ENCODE peak calls at places on chromosomes 4 and X, in six cellular contexts. Z is fibroblast of lung, X is left ventricle myocardium inferior, V is breast epithelium, T is ascending aorta, A is transverse colon. C is an unnamed sample.

GRCh38 chrX:3680459-3680858 is 33.0 kb downstream of the PRKX start:
- DNase-seq in Z (peak; percentile 10), X (no peak), V (no peak), T (no peak), A (no peak), C (no peak)

GRCh38 chr4:58649236-58649635 is 1539.1 kb upstream of the IGFBP7 start:
- DNase-seq in Z (no peak), X (no peak), V (no peak), T (no peak), A (no peak), C (no peak)

GRCh38 chr4:87938746-87939145 is 36.8 kb upstream of the SPP1 start:
- DNase-seq in Z (no peak), X (no peak), V (no peak), T (no peak), A (no peak), C (no peak)

GRCh38 chr4:122480023-122480422 is 23.5 kb upstream of the IL2 start:
- DNase-seq in Z (peak; percentile 84), X (no peak), V (no peak), T (no peak), A (no peak), C (peak; percentile 13)

GRCh38 chr4:92305148-92305877 is 1.5 kb downstream of the GRID2 start:
- DNase-seq in Z (peak; percentile 72), X (peak; percentile 25), V (no peak), T (no peak), A (no peak), C (peak; percentile 7)

GRCh38 chr4:33302298-33302697 is 2582.1 kb downstream of the PCDH7 start:
- DNase-seq in Z (peak; percentile 73), X (no peak), V (no peak), T (no peak), A (no peak), C (no peak)

GRCh38 chrX:48800574-48801280 is 1.1 kb upstream of the HDAC6 start:
- DNase-seq in Z (no peak), X (no peak), V (no peak), T (no peak), A (no peak), C (no peak)

GRCh38 chr4:1092026-1092982 is 21.1 kb downstream of the RNF212 start:
- DNase-seq in Z (no peak), X (no peak), V (no peak), T (no peak), A (no peak), C (no peak)

GRCh38 chr4:59855630-59856352 is 1344.3 kb upstream of the ADGRL3 start:
- DNase-seq in Z (no peak), X (no peak), V (no peak), T (no peak), A (no peak), C (no peak)

GRCh38 chr4:147334478-147334877 is 146.4 kb upstream of the EDNRA start:
- DNase-seq in Z (peak; percentile 67), X (no peak), V (no peak), T (no peak), A (no peak), C (no peak)

GRCh38 chr4:147336252-147336651 is 144.6 kb upstream of the EDNRA start:
- DNase-seq in Z (peak; percentile 53), X (no peak), V (no peak), T (no peak), A (no peak), C (peak; percentile 15)

GRCh38 chr4:147332101-147332500 is 148.8 kb upstream of the EDNRA start:
- DNase-seq in Z (no peak), X (no peak), V (no peak), T (no peak), A (no peak), C (no peak)

GRCh38 chr4:147339116-147339515 is 141.8 kb upstream of the EDNRA start:
- DNase-seq in Z (peak; percentile 67), X (no peak), V (no peak), T (no peak), A (peak; percentile 23), C (peak; percentile 65)

GRCh38 chr4:147335183-147335582 is 145.7 kb upstream of the EDNRA start:
- DNase-seq in Z (no peak), X (no peak), V (no peak), T (no peak), A (no peak), C (no peak)
- TF ChIP-seq CTCF in Z (no peak), X (no peak), V (no peak), T (no peak), A (no peak), C (no peak)

GRCh38 chrX:77595848-77596247 is 148.7 kb downstream of the FGF16 start:
- DNase-seq in Z (peak; percentile 16), X (no peak), V (no peak), T (no peak), A (no peak), C (peak; percentile 9)

GRCh38 chrX:77597511-77597910 is 150.3 kb downstream of the FGF16 start:
- DNase-seq in Z (peak; percentile 8), X (no peak), V (no peak), T (no peak), A (no peak), C (no peak)

GRCh38 chrX:77597090-77597489 is 149.9 kb downstream of the FGF16 start:
- DNase-seq in Z (peak; percentile 43), X (no peak), V (no peak), T (no peak), A (no peak), C (peak; percentile 32)
- H3K4me3 ChIP-seq in Z (no peak overlapping the region), X (no peak overlapping the region), V (no peak overlapping the region), T (no peak overlapping the region), A (no peak overlapping the region), C (no peak overlapping the region)

GRCh38 chr4:38832624-38833528 is 23.7 kb downstream of the TLR6 start:
- DNase-seq in Z (no peak), X (no peak), V (no peak), T (no peak), A (no peak), C (no peak)
- TF ChIP-seq CTCF in Z (no peak), X (no peak), V (no peak), T (no peak), A (no peak), C (no peak)

GRCh38 chrX:72273718-72274117 is 3.3 kb downstream of the RPS4X start:
- DNase-seq in Z (no peak), X (no peak), V (no peak), T (no peak), A (no peak), C (no peak)

GRCh38 chrX:72271812-72272211 is 5.2 kb downstream of the RPS4X start:
- DNase-seq in Z (no peak), X (no peak), V (no peak), T (no peak), A (no peak), C (no peak)

GRCh38 chrX:72276478-72276953 is 532 bp downstream of the RPS4X start:
- DNase-seq in Z (no peak), X (no peak), V (no peak), T (no peak), A (no peak), C (no peak)

GRCh38 chrX:72272868-72273267 is 4.2 kb downstream of the RPS4X start:
- DNase-seq in Z (peak; percentile 74), X (no peak), V (no peak), T (no peak), A (no peak), C (no peak)

DNA sequence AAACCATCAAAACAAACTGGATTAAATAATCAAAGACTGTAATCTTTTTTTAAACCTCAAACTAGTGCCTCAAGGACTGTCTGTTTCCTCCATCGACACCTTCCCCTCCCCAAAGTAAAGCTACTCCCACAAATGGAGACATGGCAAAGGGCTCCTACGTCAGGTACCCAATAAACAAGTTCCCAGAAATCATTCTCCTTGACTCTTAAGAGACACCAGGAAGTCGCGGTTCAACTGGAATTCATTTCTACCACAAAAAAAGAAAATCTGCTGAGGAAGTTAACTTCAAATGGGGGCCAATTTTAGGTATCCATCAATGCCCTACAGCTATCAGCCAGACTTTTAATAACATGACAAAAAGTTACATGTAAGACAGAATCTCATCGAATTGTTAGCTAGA is 2.5 kb downstream of the RPS4X start:
- DNase-seq in Z (peak; percentile 56), X (no peak), V (no peak), T (no peak), A (no peak), C (peak; percentile 18)
- H3K4me3 ChIP-seq in Z (peak overlapping the region; percentile 84), X (no peak overlapping the region), V (no peak overlapping the region), T (no peak overlapping the region), A (no peak overlapping the region), C (peak overlapping the region; percentile 76)

DNA sequence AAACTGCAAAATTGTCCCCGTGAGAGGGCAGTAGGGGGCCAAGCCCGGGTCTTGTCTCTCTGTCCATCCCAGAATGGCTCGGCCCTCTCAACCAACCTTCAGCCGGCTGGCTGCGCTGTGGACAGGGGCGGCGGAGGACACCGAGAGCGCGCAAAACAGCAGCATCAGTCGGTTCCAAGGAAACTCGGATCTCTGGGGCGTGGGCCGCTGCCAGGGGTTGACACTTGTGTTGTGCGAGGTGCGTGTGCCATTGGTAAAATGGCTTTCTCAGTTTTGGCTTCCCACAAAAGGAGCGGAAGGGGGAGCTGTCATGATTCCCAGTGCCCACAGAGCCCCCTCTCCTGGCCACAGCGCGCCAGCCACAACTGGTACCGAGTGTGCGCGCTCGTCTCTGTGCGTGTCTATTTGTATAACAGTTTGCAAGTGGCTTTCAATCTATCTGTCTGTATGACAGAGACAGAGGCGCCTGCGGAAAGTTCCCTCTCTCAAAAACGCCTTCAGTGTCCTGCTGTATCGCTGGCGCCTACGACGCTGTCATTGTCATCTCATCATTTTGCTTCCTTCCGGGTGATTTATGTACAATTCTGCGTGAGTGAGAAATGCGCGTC is 1.9 kb downstream of the DKK2 start:
- DNase-seq in Z (peak; percentile 41), X (no peak), V (no peak), T (no peak), A (peak; percentile 7), C (peak; percentile 58)
- TF ChIP-seq CTCF in Z (peak; percentile 12), X (no peak), V (no peak), T (peak; percentile 29), A (no peak), C (peak; percentile 54)

DNA sequence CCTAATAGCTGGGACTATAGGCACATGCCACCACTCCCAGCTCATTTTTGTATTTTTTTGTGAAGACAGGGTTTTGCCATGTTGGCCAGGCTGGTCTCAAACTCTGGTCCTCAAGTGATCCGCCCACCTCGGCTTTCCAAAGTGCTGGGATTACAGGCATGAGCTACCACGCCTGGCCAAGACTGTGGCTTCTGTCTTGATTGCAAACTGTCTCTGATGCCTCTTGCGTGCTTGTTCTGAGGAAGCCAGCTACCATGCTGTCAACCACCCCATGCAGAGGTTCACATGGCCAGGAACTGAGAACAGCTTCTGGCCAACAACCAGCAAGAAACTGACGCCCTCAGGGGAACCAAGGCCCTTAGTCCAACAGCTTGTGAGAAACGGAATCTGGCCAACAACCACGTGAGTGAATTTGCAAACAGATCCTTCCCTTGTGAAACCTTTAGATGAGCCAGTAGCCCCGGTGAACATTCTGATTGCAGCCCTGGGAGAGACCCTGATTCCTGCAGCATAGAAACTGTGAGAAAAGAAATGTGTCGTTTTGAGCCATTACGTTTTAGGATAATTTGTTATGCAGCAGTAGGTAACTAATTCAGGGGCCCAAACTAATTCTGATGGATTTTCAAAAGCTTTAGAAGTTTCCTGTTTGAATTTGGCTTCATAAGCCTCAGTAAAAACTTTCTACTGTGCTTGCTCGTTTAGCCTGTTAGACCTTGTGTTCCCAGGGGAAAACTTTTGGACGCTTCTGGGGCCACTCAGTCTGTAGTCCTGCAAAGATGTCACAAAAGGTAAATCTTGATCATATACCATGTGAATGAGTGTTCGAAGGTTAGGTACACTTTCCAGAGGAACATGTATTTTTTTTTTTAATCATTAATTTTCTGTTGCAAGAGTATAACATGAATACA is 71.0 kb downstream of the SUPT20HL2 start:
- DNase-seq in Z (peak; percentile 18), X (peak; percentile 42), V (peak; percentile 37), T (no peak), A (peak; percentile 60), C (peak; percentile 92)
- H3K4me3 ChIP-seq in Z (no peak overlapping the region), X (no peak overlapping the region), V (no peak overlapping the region), T (no peak overlapping the region), A (no peak overlapping the region), C (no peak overlapping the region)

GRCh38 chr4:151045907-151046306 is 30.8 kb upstream of the LRBA start:
- DNase-seq in Z (no peak), X (no peak), V (no peak), T (no peak), A (no peak), C (no peak)
- TF ChIP-seq CTCF in Z (no peak), X (no peak), V (no peak), T (no peak), A (no peak), C (no peak)